ENCODE peak calls at places on chromosomes 5 and 9, in eight cellular contexts. M is fibroblast of lung, Y is mesendoderm, D is lower lobe of right lung, W is lung, P is heart left ventricle, U is HCT116, F is neural progenitor cell. C is an unnamed sample.
A peak's percentile ranks its signal among the peaks of the same experiment; 100 is the strongest.

GRCh38 chr9:133584559-133585476 is 24.4 kb downstream of the FAM163B start:
- DNase-seq in M (no peak), P (no peak), D (no peak), Y (peak; percentile 49), W (no peak), F (peak; percentile 54), U (no peak), C (no peak)

GRCh38 chr9:42386477-42386876 is 203.0 kb downstream of the SPATA31A6 start:
- DNase-seq in M (no peak), F (no peak), W (no peak), Y (no peak), D (no peak), U (no peak), P (no peak), C (no peak)

GRCh38 chr5:159903134-159903533 is 13.1 kb upstream of the ADRA1B start:
- DNase-seq in F (no peak), D (no peak), P (no peak), U (no peak), M (no peak), Y (no peak), W (no peak), C (no peak)

GRCh38 chr9:4086119-4087088 is 213.5 kb downstream of the GLIS3 start:
- DNase-seq in F (no peak), W (no peak), M (no peak), Y (no peak), P (peak; percentile 43), U (no peak), D (no peak), C (no peak)

GRCh38 chr5:172644229-172644628 is 3.2 kb downstream of the NEURL1B start:
- DNase-seq in Y (no peak), F (no peak), U (no peak), D (no peak), M (no peak), W (no peak), P (peak; percentile 3), C (no peak)

GRCh38 chr5:61275841-61276240 is 56.2 kb upstream of the ZSWIM6 start:
- DNase-seq in U (no peak), W (peak; percentile 73), Y (peak; percentile 72), D (peak; percentile 88), M (peak; percentile 71), P (peak; percentile 81), F (no peak), C (no peak)

GRCh38 chr9:35516481-35516880 is 26.6 kb downstream of the RUSC2 start:
- DNase-seq in W (no peak), Y (peak; percentile 82), P (no peak), F (peak; percentile 18), M (peak; percentile 92), D (no peak), U (no peak), C (peak; percentile 72)

GRCh38 chr9:121634329-121634784 is 17.1 kb upstream of the DAB2IP start:
- DNase-seq in P (no peak), W (no peak), M (no peak), D (no peak), U (no peak), F (no peak), Y (no peak), C (no peak)

GRCh38 chr5:54024466-54024865 is 285.9 kb downstream of the ARL15 start:
- DNase-seq in Y (no peak), W (no peak), F (no peak), D (no peak), M (peak; percentile 35), U (no peak), P (no peak), C (no peak)

GRCh38 chr9:110135858-110136257 is 72.1 kb downstream of the C9orf152 start:
- DNase-seq in F (no peak), W (no peak), D (no peak), U (no peak), M (no peak), P (no peak), Y (no peak), C (no peak)

GRCh38 chr5:92505925-92506324 is 1075.1 kb downstream of the NR2F1-AS1 start:
- DNase-seq in M (peak; percentile 15), U (no peak), W (no peak), D (no peak), Y (no peak), F (no peak), P (no peak), C (no peak)

GRCh38 chr5:92500752-92501151 is 1080.3 kb downstream of the NR2F1-AS1 start:
- DNase-seq in Y (no peak), W (no peak), F (no peak), P (no peak), D (no peak), U (no peak), M (no peak), C (no peak)

GRCh38 chr5:92505145-92505544 is 1075.9 kb downstream of the NR2F1-AS1 start:
- DNase-seq in W (no peak), D (no peak), Y (no peak), U (no peak), F (no peak), M (peak; percentile 27), P (no peak), C (no peak)

GRCh38 chr5:92508271-92508670 is 1072.7 kb downstream of the NR2F1-AS1 start:
- DNase-seq in Y (no peak), U (no peak), W (no peak), D (no peak), M (no peak), P (no peak), F (no peak), C (no peak)

DNA sequence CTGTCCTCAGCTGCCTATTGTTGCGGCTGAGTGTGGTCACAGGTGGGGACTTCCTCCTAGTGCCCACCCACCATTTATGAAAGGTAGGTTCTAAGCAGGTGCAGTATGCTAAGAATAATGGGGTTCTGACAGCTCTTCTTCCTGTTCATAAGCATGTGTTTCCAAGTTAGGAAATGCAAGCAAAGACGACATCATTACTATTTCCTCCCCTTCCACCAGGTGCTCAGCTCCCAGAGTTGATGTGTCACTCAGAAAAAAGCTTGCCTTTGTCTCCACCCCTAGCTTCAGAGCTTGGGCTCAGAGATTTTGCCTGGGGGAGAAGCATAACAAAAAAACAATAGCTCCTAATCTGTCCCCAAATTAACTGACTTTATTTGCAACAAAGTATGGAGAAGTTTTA is 1076.7 kb downstream of the NR2F1-AS1 start:
- DNase-seq in F (no peak), U (no peak), Y (peak; percentile 50), W (no peak), M (no peak), P (no peak), D (no peak), C (no peak)
- H3K27ac ChIP-seq in F (no peak overlapping the region), U (no peak overlapping the region), Y (no peak overlapping the region), W (no peak overlapping the region), M (no peak overlapping the region), P (no peak overlapping the region), D (no peak overlapping the region), C (no peak overlapping the region)

DNA sequence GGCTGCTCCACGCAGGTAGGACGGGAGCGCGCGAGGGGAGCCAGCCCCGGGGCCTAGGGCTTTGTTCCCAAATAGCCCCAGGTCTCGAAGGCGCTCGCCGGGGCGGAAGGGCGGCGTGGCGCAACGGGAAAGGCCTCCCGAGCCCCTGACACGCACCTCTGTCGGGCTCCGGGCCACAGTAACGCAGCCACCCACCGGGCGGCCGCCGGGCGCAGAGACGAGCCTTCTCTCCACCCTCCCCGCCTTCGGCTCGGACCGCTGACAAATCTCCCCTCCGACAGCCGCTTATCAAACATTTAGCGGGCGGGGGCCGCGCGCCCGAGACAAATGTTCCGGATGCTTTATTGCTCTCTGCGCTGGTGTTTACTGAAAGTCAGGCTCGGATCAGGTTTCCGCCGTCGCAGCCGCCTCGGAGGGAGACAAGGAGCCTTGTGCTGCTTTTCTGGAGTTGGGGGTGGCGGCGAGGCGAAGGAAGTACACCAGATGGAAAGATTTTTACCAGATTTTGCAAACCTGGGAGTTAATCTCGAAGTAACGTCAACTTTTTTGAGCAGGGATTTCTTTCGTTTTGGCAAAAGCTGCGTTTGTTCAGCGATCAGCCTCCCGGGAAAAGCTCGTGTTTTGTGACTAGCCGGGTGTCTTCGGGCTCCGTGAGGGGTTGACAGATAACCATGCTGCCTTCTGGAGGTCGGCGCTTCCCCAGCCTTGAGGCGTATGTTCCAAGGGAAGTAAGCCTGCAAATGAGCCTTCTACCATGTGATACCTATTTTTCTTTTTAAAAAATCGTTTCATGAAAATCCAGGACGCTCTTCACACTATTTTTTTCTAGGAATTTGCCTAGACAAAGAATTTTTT is 956 bp downstream of the RGMB start:
- DNase-seq in Y (peak; percentile 91), F (peak; percentile 87), M (peak; percentile 75), P (peak; percentile 59), W (peak; percentile 66), D (peak; percentile 81), U (no peak), C (peak; percentile 61)
- H3K4me1 ChIP-seq in Y (peaks cover 11% of the 10 kb centered on the region), F (peaks cover 40% of the 10 kb centered on the region), M (peaks cover 3% of the 10 kb centered on the region), P (peaks cover 22% of the 10 kb centered on the region), W (peaks cover 5% of the 10 kb centered on the region), D (peaks cover 58% of the 10 kb centered on the region), U (peaks cover 19% of the 10 kb centered on the region), C (peaks cover 30% of the 10 kb centered on the region)

DNA sequence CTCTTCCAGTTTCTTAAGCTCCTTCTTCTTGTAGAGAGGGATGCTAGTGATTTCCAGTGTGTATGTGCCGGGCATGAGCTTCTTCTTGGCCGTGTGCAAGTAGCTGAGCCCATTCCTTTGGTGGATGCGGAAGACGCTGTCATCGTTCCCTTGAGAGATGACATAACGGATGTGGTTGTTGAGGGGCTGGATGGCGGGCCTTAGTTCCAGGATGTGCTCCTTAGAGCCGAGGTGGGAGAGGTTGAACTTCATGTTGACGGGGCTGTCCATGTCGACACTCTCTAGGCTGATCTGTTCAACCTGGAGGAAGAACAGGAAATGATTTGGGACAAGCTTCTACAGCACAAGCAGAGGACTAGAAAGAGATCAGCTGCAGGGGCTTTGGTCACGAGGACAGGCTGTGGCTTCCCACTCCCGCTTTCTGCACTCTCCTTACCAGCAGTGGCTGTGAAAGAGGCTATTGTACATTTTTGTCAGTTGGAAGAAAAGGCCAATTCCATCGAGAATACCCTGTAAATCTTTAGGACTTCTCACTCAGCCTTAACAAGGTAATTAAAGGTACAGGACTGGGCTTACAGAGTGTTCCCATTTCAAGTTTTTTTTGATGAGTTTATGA is 176.1 kb downstream of the SLC12A2 start:
- DNase-seq in M (no peak), P (peak; percentile 33), W (no peak), U (no peak), F (no peak), D (no peak), Y (no peak), C (no peak)
- H3K36me3 ChIP-seq in M (peaks cover 2% of the 10 kb centered on the region), P (no peaks in the 10 kb centered on the region), W (peaks cover 3% of the 10 kb centered on the region), U (no peaks in the 10 kb centered on the region), F (peaks cover 5% of the 10 kb centered on the region), D (no peaks in the 10 kb centered on the region), Y (peaks cover 19% of the 10 kb centered on the region), C (no peaks in the 10 kb centered on the region)

GRCh38 chr5:142816577-142816976 is 46.4 kb downstream of the ARHGAP26 start:
- DNase-seq in W (no peak), U (no peak), P (peak; percentile 75), F (no peak), Y (peak; percentile 40), M (peak; percentile 79), D (peak; percentile 71), C (peak; percentile 45)

GRCh38 chr5:142815469-142815868 is 45.3 kb downstream of the ARHGAP26 start:
- DNase-seq in U (no peak), D (no peak), M (no peak), P (no peak), F (no peak), Y (no peak), W (no peak), C (no peak)

GRCh38 chr5:142813208-142813607 is 43.0 kb downstream of the ARHGAP26 start:
- DNase-seq in M (no peak), P (peak; percentile 58), W (no peak), D (no peak), Y (no peak), F (no peak), U (no peak), C (no peak)

GRCh38 chr5:142811840-142812557 is 41.8 kb downstream of the ARHGAP26 start:
- DNase-seq in P (no peak), D (no peak), M (no peak), U (no peak), W (no peak), F (no peak), Y (peak; percentile 37), C (no peak)

GRCh38 chr5:142814122-142814521 is 43.9 kb downstream of the ARHGAP26 start:
- DNase-seq in F (no peak), D (no peak), M (no peak), P (no peak), W (no peak), Y (no peak), U (no peak), C (no peak)
- H3K27ac ChIP-seq in F (no peak overlapping the region), D (peak overlapping the region; percentile 68), M (no peak overlapping the region), P (peak overlapping the region; percentile 73), W (peak overlapping the region; percentile 78), Y (no peak overlapping the region), U (no peak overlapping the region), C (no peak overlapping the region)